ENCODE peak calls at places on chromosomes 1 and 21, in eight cellular contexts. O, H, L, V, M, Q, R and C are unnamed samples.

GRCh38 chr1:112263464-112263863 is 132.6 kb upstream of the CTTNBP2NL start:
- DNase-seq in O (no peak), H (no peak), L (peak; percentile 57), V (no peak), M (no peak), Q (no peak), R (no peak), C (no peak)

GRCh38 chr1:246147471-246148461 is 359.3 kb downstream of the SMYD3 start:
- DNase-seq in O (no peak), H (no peak), L (no peak), V (no peak), M (no peak), Q (no peak), R (no peak), C (no peak)

GRCh38 chr1:65208577-65208976 is 60.6 kb downstream of the AK4 start:
- DNase-seq in O (no peak), H (no peak), L (no peak), V (no peak), M (no peak), Q (no peak), R (no peak), C (peak; percentile 57)

GRCh38 chr1:77484334-77484733 is 198.1 kb downstream of the ZZZ3 start:
- DNase-seq in O (no peak), H (no peak), L (no peak), V (no peak), M (no peak), Q (no peak), R (no peak), C (no peak)

GRCh38 chr21:34280389-34280795 is 83.4 kb upstream of the KCNE2 start:
- DNase-seq in O (peak; percentile 72), H (no peak), L (no peak), V (peak; percentile 4), M (no peak), Q (no peak), R (no peak), C (no peak)

GRCh38 chr1:151340870-151341754 is 5.9 kb downstream of the RFX5 start:
- DNase-seq in O (no peak), H (peak; percentile 29), L (peak; percentile 86), V (peak; percentile 89), M (peak; percentile 83), Q (peak; percentile 64), R (peak; percentile 60), C (peak; percentile 98)

GRCh38 chr1:9239622-9240401 is 5.2 kb downstream of the H6PD start:
- DNase-seq in O (peak; percentile 79), H (peak; percentile 14), L (peak; percentile 68), V (peak; percentile 18), M (peak; percentile 86), Q (peak; percentile 75), R (no peak), C (no peak)

GRCh38 chr1:37485902-37486679 is 11.7 kb downstream of the ZC3H12A start:
- DNase-seq in O (no peak), H (no peak), L (no peak), V (no peak), M (no peak), Q (no peak), R (no peak), C (no peak)

GRCh38 chr1:217569021-217569420 is 61.9 kb downstream of the GPATCH2 start:
- DNase-seq in O (no peak), H (no peak), L (no peak), V (no peak), M (no peak), Q (no peak), R (no peak), C (no peak)

GRCh38 chr1:27491748-27492700 is 2.1 kb upstream of the WASF2 start:
- DNase-seq in O (peak; percentile 58), H (no peak), L (no peak), V (no peak), M (no peak), Q (peak; percentile 70), R (no peak), C (no peak)

GRCh38 chr1:180151508-180151907 is 3.2 kb upstream of the QSOX1 start:
- DNase-seq in O (no peak), H (no peak), L (peak; percentile 95), V (no peak), M (no peak), Q (no peak), R (peak; percentile 41), C (no peak)

GRCh38 chr1:228935855-228936727 is 200.8 kb downstream of the RHOU start:
- DNase-seq in O (no peak), H (no peak), L (no peak), V (no peak), M (no peak), Q (peak; percentile 13), R (no peak), C (no peak)

GRCh38 chr1:228792601-228793000 is 57.3 kb downstream of the RHOU start:
- DNase-seq in O (no peak), H (no peak), L (no peak), V (no peak), M (no peak), Q (no peak), R (no peak), C (no peak)

GRCh38 chr1:59015708-59016107 is 231.9 kb upstream of the JUN start:
- DNase-seq in O (no peak), H (no peak), L (peak; percentile 88), V (no peak), M (no peak), Q (no peak), R (no peak), C (no peak)

GRCh38 chr1:59013276-59013927 is 229.6 kb upstream of the JUN start:
- DNase-seq in O (peak; percentile 70), H (no peak), L (peak; percentile 36), V (no peak), M (no peak), Q (peak; percentile 41), R (no peak), C (peak; percentile 90)

GRCh38 chr1:59012378-59012777 is 228.5 kb upstream of the JUN start:
- DNase-seq in O (no peak), H (no peak), L (no peak), V (no peak), M (no peak), Q (no peak), R (no peak), C (no peak)

GRCh38 chr1:59014827-59015226 is 231.0 kb upstream of the JUN start:
- DNase-seq in O (no peak), H (no peak), L (no peak), V (no peak), M (no peak), Q (no peak), R (no peak), C (no peak)

GRCh38 chr1:59013928-59014279 is 230.1 kb upstream of the JUN start:
- DNase-seq in O (no peak), H (no peak), L (no peak), V (no peak), M (no peak), Q (no peak), R (no peak), C (no peak)
- H3K27ac ChIP-seq in O (peak overlapping the region; percentile 81), H (no peak overlapping the region), L (peak overlapping the region; percentile 41), V (no peak overlapping the region), M (no peak overlapping the region), Q (peak overlapping the region; percentile 82), R (no peak overlapping the region), C (peak overlapping the region; percentile 94)

DNA sequence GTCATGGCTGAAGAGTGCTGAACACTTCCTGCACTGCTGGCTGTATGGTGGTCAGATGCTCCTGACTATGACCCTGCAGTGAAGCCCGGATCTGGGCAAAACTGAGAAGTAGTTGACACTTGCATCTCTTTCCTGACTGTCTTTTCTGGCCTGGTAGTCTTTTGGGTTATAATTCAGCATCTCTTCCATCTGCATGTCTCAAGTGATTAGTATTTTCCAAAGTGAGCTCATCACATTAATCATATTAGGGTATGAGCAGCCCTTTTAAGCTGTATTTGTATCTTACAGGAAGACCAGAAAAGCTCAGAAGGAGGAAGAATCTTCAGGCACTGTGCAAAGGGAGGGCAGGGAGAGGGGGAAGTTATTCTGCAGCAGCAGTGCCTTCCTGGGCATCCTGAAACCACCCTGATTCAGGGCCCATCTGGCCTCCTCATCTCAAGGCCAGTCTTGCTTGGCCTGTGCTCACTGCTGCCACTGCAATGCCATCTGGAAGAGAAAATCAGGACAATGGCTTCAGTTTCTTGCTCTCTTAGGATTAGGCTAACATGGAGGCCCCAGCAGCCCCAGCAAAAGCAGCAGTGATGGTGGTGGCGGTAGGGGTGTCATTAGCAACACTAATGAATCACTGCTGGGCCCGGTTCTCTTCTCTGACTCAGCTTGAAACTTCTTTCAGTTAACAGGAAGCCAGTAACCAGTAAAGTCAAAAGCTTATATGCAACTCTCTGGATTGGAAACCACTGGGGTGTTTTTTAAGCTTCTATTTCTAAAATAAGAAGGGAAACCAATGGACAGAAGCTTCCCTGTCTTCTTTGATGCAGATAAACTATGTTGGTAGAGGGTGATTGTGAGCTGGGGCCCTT is 63.3 kb upstream of the WDR26 start:
- DNase-seq in O (no peak), H (peak; percentile 30), L (peak; percentile 90), V (no peak), M (no peak), Q (peak; percentile 16), R (no peak), C (peak; percentile 81)
- TF ChIP-seq CTCF in O (no peak), H (no peak), L (no peak), V (no peak), M (no peak), Q (no peak), R (no peak), C (no peak)

GRCh38 chr1:40058453-40059291 is 18.1 kb downstream of the CAP1 start:
- DNase-seq in O (no peak), H (no peak), L (no peak), V (peak; percentile 55), M (no peak), Q (no peak), R (no peak), C (no peak)
- H3K27ac ChIP-seq in O (no peak overlapping the region), H (peak overlapping the region; percentile 59), L (no peak overlapping the region), V (peak overlapping the region; percentile 92), M (no peak overlapping the region), Q (peak overlapping the region; percentile 58), R (no peak overlapping the region), C (peak overlapping the region; percentile 40)

GRCh38 chr1:60010690-60011089 is 62.9 kb downstream of the C1orf87 start:
- DNase-seq in O (no peak), H (no peak), L (no peak), V (no peak), M (no peak), Q (no peak), R (no peak), C (no peak)
- TF ChIP-seq CTCF in O (no peak), H (no peak), L (no peak), V (no peak), M (no peak), Q (no peak), R (no peak), C (no peak)

GRCh38 chr1:244219149-244219548 is 168.1 kb downstream of the ZBTB18 start:
- DNase-seq in O (no peak), H (no peak), L (no peak), V (no peak), M (no peak), Q (no peak), R (no peak), C (no peak)
- H3K27ac ChIP-seq in O (no peak overlapping the region), H (no peak overlapping the region), L (no peak overlapping the region), V (no peak overlapping the region), M (no peak overlapping the region), Q (no peak overlapping the region), R (no peak overlapping the region), C (no peak overlapping the region)

GRCh38 chr1:232629250-232630046 is 485 bp downstream of the SIPA1L2 start:
- DNase-seq in O (peak; percentile 66), H (no peak), L (no peak), V (no peak), M (peak; percentile 56), Q (peak; percentile 38), R (peak; percentile 25), C (peak; percentile 67)
- TF ChIP-seq CTCF in O (peak; percentile 10), H (no peak), L (no peak), V (no peak), M (peak; percentile 5), Q (no peak), R (no peak), C (no peak)

GRCh38 chr1:230642263-230642959 is at the start of gene COG2:
- DNase-seq in O (peak; percentile 96), H (peak; percentile 96), L (peak; percentile 90), V (peak; percentile 97), M (peak; percentile 97), Q (peak; percentile 92), R (peak; percentile 93), C (peak; percentile 95)
- H3K27ac ChIP-seq in O (no peak within 1 kb of the TSS), H (peak within 1 kb of the TSS; percentile 64), L (peak within 1 kb of the TSS; percentile 77), V (peak within 1 kb of the TSS; percentile 82), M (peak within 1 kb of the TSS; percentile 83), Q (peak within 1 kb of the TSS; percentile 82), R (peak within 1 kb of the TSS; percentile 86), C (peak within 1 kb of the TSS; percentile 87)